ENCODE peak calls at places on chromosomes 13 and 19, in four cellular contexts. Q, S, I and B are unnamed samples.

GRCh38 chr13:67408823-67409222 is 178.7 kb upstream of the PCDH9 start:
- DNase-seq in Q (no peak), S (no peak), I (no peak), B (no peak)

GRCh38 chr19:31781542-31781941 is 432.3 kb upstream of the TSHZ3 start:
- DNase-seq in Q (no peak), S (no peak), I (no peak), B (no peak)

GRCh38 chr13:43516401-43516826 is 270.4 kb downstream of the ENOX1 start:
- DNase-seq in I (no peak), S (peak; percentile 72), Q (peak; percentile 67), B (no peak)

GRCh38 chr13:97856001-97856675 is 97.3 kb upstream of the IPO5 start:
- DNase-seq in S (no peak), I (no peak), Q (no peak), B (no peak)

GRCh38 chr13:20774746-20775145 is 985 bp upstream of the EEF1AKMT1 start:
- DNase-seq in Q (no peak), I (no peak), S (no peak), B (no peak)

GRCh38 chr13:59477011-59477410 is 686.7 kb downstream of the DIAPH3 start:
- DNase-seq in I (no peak), S (no peak), Q (no peak), B (no peak)

GRCh38 chr19:38421856-38422255 is 4.2 kb downstream of the RASGRP4 start:
- DNase-seq in S (no peak), I (no peak), Q (no peak), B (no peak)

GRCh38 chr13:33299626-33300025 is 14.1 kb upstream of the STARD13 start:
- DNase-seq in I (no peak), S (no peak), Q (no peak), B (no peak)

GRCh38 chr13:89923731-89924130 is 1423.8 kb upstream of the MIR17HG start:
- DNase-seq in I (peak; percentile 26), S (peak; percentile 25), Q (no peak), B (peak; percentile 43)

GRCh38 chr13:75617230-75617629 is 18.9 kb upstream of the LMO7 start:
- DNase-seq in Q (no peak), I (no peak), S (no peak), B (no peak)

GRCh38 chr13:50893211-50893852 is 16.3 kb upstream of the RNASEH2B start:
- DNase-seq in Q (no peak), S (peak; percentile 93), I (no peak), B (no peak)

GRCh38 chr19:32403291-32403995 is 2.1 kb upstream of the DPY19L3 start:
- DNase-seq in Q (no peak), S (no peak), I (no peak), B (no peak)

GRCh38 chr13:80296638-80297037 is 44.3 kb downstream of the SPRY2 start:
- DNase-seq in S (peak; percentile 42), I (no peak), Q (no peak), B (no peak)

GRCh38 chr19:53958168-53958571 is 4.6 kb upstream of the CACNG8 start:
- DNase-seq in I (no peak), S (no peak), Q (no peak), B (no peak)

GRCh38 chr13:42883771-42884170 is 102.4 kb downstream of the FAM216B start:
- DNase-seq in Q (peak; percentile 23), I (peak; percentile 56), S (peak; percentile 46), B (no peak)

GRCh38 chr13:100434010-100434763 is 154.4 kb downstream of the GGACT start:
- DNase-seq in S (no peak), I (peak; percentile 67), Q (no peak), B (peak; percentile 75)

GRCh38 chr13:105312906-105313305 is 1222.6 kb downstream of the EFNB2 start:
- DNase-seq in Q (no peak), S (no peak), I (no peak), B (no peak)

GRCh38 chr13:86986448-86986847 is 684.7 kb upstream of the SLITRK5 start:
- DNase-seq in Q (no peak), S (no peak), I (no peak), B (no peak)

GRCh38 chr19:409006-409514 is at the start of gene C2CD4C:
- DNase-seq in S (no peak), Q (no peak), I (no peak), B (no peak)

GRCh38 chr13:113859311-113860050 is 4.4 kb downstream of the GAS6 start:
- DNase-seq in I (no peak), S (no peak), Q (no peak), B (no peak)

GRCh38 chr13:28220166-28220565 is 81.8 kb downstream of the PAN3 start:
- DNase-seq in Q (no peak), S (no peak), I (no peak), B (peak; percentile 1)

GRCh38 chr13:30829145-30829544 is 76.9 kb upstream of the MEDAG start:
- DNase-seq in S (peak; percentile 24), I (peak; percentile 93), Q (no peak), B (peak; percentile 79)

GRCh38 chr13:61187471-61187870 is 228.2 kb downstream of the PCDH20 start:
- DNase-seq in S (no peak), Q (no peak), I (no peak), B (no peak)

GRCh38 chr13:47678201-47678963 is 322.7 kb downstream of the SUCLA2 start:
- DNase-seq in I (peak; percentile 3), Q (no peak), S (no peak), B (peak; percentile 51)

GRCh38 chr19:40416918-40417713 is 3.9 kb upstream of the PRX start:
- DNase-seq in S (peak; percentile 74), I (peak; percentile 68), Q (no peak), B (no peak)

GRCh38 chr13:91302070-91302469 is 45.4 kb upstream of the MIR17HG start:
- DNase-seq in S (peak; percentile 42), I (no peak), Q (no peak), B (no peak)

GRCh38 chr13:104984296-104984818 is 1551.1 kb downstream of the EFNB2 start:
- DNase-seq in S (peak; percentile 93), I (peak; percentile 42), Q (no peak), B (peak; percentile 26)

GRCh38 chr19:15180451-15181390 is 20.1 kb downstream of the NOTCH3 start:
- DNase-seq in Q (no peak), S (no peak), I (no peak), B (peak; percentile 9)

GRCh38 chr13:113820813-113821651 is 42.8 kb downstream of the GAS6 start:
- DNase-seq in Q (peak; percentile 90), I (peak; percentile 97), S (no peak), B (peak; percentile 84)

GRCh38 chr13:80180745-80181144 is 160.2 kb downstream of the SPRY2 start:
- DNase-seq in S (no peak), Q (no peak), I (no peak), B (no peak)

GRCh38 chr19:48760514-48761221 is 5.3 kb downstream of the FGF21 start:
- DNase-seq in S (no peak), I (no peak), Q (no peak), B (no peak)